ENCODE peak calls at places on chromosomes 7 and 10, in seven cellular contexts. C, D, R, X, Q, H and O are unnamed samples.
A peak's percentile ranks its signal among the peaks of the same experiment; 100 is the strongest.

GRCh38 chr10:95287281-95287680 is 3.5 kb downstream of the PDLIM1 start:
- DNase-seq in C (no peak), D (no peak), R (no peak), X (no peak), Q (no peak), H (no peak), O (no peak)

GRCh38 chr7:1312098-1313070 is 79.7 kb downstream of the UNCX start:
- DNase-seq in C (no peak), D (no peak), R (no peak), X (no peak), Q (no peak), H (no peak), O (no peak)

GRCh38 chr10:96230527-96230926 is 40.8 kb downstream of the BLNK start:
- DNase-seq in C (no peak), D (no peak), R (no peak), X (no peak), Q (no peak), H (no peak), O (no peak)

GRCh38 chr10:122655524-122656307 is 43.9 kb downstream of the C10orf120 start:
- DNase-seq in C (no peak), D (no peak), R (no peak), X (no peak), Q (no peak), H (no peak), O (no peak)

GRCh38 chr10:80204193-80204714 is 1.1 kb downstream of the ANXA11 start:
- DNase-seq in C (peak; percentile 79), D (peak; percentile 82), R (no peak), X (peak; percentile 70), Q (no peak), H (peak; percentile 74), O (peak; percentile 27)

GRCh38 chr7:50202052-50202555 is 102.4 kb upstream of the IKZF1 start:
- DNase-seq in C (no peak), D (no peak), R (no peak), X (no peak), Q (no peak), H (no peak), O (no peak)

GRCh38 chr7:107068156-107068555 is 23.7 kb downstream of the PRKAR2B start:
- DNase-seq in C (no peak), D (no peak), R (no peak), X (no peak), Q (no peak), H (no peak), O (peak; percentile 60)

GRCh38 chr10:125757742-125758141 is 17.9 kb downstream of the MMP21 start:
- DNase-seq in C (no peak), D (no peak), R (no peak), X (no peak), Q (no peak), H (no peak), O (no peak)

GRCh38 chr7:15326044-15326644 is 235.7 kb downstream of the AGMO start:
- DNase-seq in C (peak; percentile 43), D (peak; percentile 59), R (peak; percentile 32), X (peak; percentile 34), Q (peak; percentile 34), H (peak; percentile 61), O (peak; percentile 1)

GRCh38 chr10:70649526-70649925 is 22.8 kb upstream of the ADAMTS14 start:
- DNase-seq in C (no peak), D (peak; percentile 99), R (no peak), X (no peak), Q (no peak), H (no peak), O (no peak)

GRCh38 chr10:124315599-124316270 is 103.0 kb downstream of the OAT start:
- DNase-seq in C (no peak), D (no peak), R (no peak), X (no peak), Q (no peak), H (no peak), O (no peak)

GRCh38 chr7:139738101-139738489 is 39.7 kb downstream of the HIPK2 start:
- DNase-seq in C (no peak), D (no peak), R (no peak), X (peak; percentile 33), Q (no peak), H (no peak), O (no peak)

GRCh38 chr10:93436577-93436976 is 45.6 kb downstream of the MYOF start:
- DNase-seq in C (no peak), D (peak; percentile 76), R (no peak), X (peak; percentile 77), Q (no peak), H (peak; percentile 20), O (no peak)

GRCh38 chr7:87092568-87093091 is 33.2 kb upstream of the ELAPOR2 start:
- DNase-seq in C (no peak), D (no peak), R (no peak), X (no peak), Q (no peak), H (no peak), O (no peak)

GRCh38 chr7:94602181-94602580 is 53.8 kb downstream of the SGCE start:
- DNase-seq in C (no peak), D (no peak), R (no peak), X (no peak), Q (no peak), H (no peak), O (no peak)

GRCh38 chr10:20059084-20059835 is 243.0 kb downstream of the PLXDC2 start:
- DNase-seq in C (no peak), D (no peak), R (no peak), X (no peak), Q (no peak), H (no peak), O (no peak)

GRCh38 chr10:13311177-13311575 is 11.3 kb upstream of the PHYH start:
- DNase-seq in C (no peak), D (no peak), R (no peak), X (no peak), Q (no peak), H (no peak), O (no peak)

GRCh38 chr10:20406607-20407188 is 490.4 kb downstream of the NEBL start:
- DNase-seq in C (no peak), D (no peak), R (no peak), X (no peak), Q (no peak), H (no peak), O (no peak)

GRCh38 chr10:35387768-35388167 is 51.5 kb downstream of the CCNY start:
- DNase-seq in C (no peak), D (peak; percentile 100), R (no peak), X (no peak), Q (no peak), H (no peak), O (no peak)

GRCh38 chr7:46685051-46685450 is 764.0 kb upstream of the IGFBP3 start:
- DNase-seq in C (no peak), D (peak; percentile 35), R (no peak), X (no peak), Q (no peak), H (peak; percentile 23), O (peak; percentile 8)

GRCh38 chr10:100811752-100812750 is 66.7 kb downstream of the PAX2 start:
- DNase-seq in C (no peak), D (no peak), R (no peak), X (no peak), Q (no peak), H (no peak), O (no peak)

GRCh38 chr10:86082556-86082955 is 284.0 kb downstream of the GRID1 start:
- DNase-seq in C (no peak), D (no peak), R (no peak), X (no peak), Q (no peak), H (no peak), O (no peak)

GRCh38 chr7:25098096-25099046 is 26.7 kb downstream of the CYCS start:
- DNase-seq in C (peak; percentile 83), D (peak; percentile 76), R (peak; percentile 80), X (peak; percentile 81), Q (peak; percentile 70), H (peak; percentile 83), O (peak; percentile 83)

GRCh38 chr7:618539-619355 is 99.1 kb upstream of the PDGFA start:
- DNase-seq in C (no peak), D (no peak), R (no peak), X (peak; percentile 55), Q (no peak), H (no peak), O (no peak)

GRCh38 chr10:122348512-122348911 is 26.0 kb upstream of the PLEKHA1 start:
- DNase-seq in C (peak; percentile 86), D (peak; percentile 48), R (no peak), X (no peak), Q (no peak), H (no peak), O (peak; percentile 91)

GRCh38 chr7:79293655-79294142 is 159.8 kb downstream of the MAGI2 start:
- DNase-seq in C (no peak), D (peak; percentile 96), R (no peak), X (peak; percentile 52), Q (no peak), H (no peak), O (no peak)

GRCh38 chr7:116495737-116496136 is 3.8 kb upstream of the CAV2 start:
- DNase-seq in C (no peak), D (peak; percentile 60), R (no peak), X (no peak), Q (no peak), H (no peak), O (no peak)
- TF ChIP-seq EZH2phosphoT487 in C (no peak), D (no peak), R (no peak), X (no peak), Q (no peak), H (no peak), O (no peak)

GRCh38 chr10:16717617-16718395 is 99.4 kb downstream of the RSU1 start:
- DNase-seq in C (no peak), D (no peak), R (no peak), X (no peak), Q (no peak), H (no peak), O (no peak)
- H3K27ac ChIP-seq in C (no peak overlapping the region), D (no peak overlapping the region), R (no peak overlapping the region), X (no peak overlapping the region), Q (no peak overlapping the region), H (no peak overlapping the region), O (no peak overlapping the region)

DNA sequence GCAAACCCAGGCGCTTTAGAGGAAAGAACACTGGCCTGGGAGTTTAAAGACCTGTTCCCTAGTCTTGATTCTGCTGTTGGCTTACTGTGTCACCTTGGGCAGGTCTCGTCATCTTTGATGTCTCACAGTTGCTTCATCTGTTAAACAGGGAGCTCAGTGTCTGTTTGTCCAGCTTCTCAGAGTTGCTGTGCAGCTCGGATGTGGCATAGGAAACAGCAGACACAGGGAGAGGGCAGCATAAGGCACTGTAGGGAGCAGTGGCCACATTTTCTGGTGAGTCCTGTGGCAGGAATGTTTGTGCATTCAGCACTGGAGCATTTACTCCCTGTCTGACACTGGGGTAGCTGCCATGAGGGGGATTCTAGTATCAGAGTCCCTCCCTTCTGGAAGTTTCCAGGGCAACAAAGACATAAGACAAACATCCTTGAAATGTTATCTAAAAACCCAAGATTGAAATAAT is 2.0 kb downstream of the REPIN1 start:
- DNase-seq in C (peak; percentile 1), D (peak; percentile 19), R (no peak), X (no peak), Q (no peak), H (no peak), O (no peak)
- TF ChIP-seq CTCF in C (no peak), D (no peak), R (no peak), X (no peak), Q (no peak), H (no peak), O (no peak)

DNA sequence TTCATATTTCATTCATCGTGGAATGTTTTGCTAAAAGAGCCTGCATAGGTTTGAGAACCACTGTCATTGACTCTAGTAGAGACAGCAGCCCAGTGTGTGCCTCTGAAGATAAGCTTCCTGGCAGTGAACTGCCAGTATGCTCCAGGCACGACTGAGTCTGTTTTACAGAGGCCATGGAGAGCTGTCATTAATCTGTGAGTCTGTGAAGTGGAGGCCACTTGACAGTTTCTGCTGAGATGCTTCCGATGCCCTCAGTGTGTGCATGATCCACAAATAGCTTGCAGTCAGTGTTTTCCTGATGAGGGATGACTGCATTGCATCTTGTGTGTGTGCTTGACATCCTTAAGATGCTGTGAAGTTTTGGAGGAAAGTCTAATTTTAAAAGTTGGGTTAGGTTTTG is 162.2 kb downstream of the PFKFB3 start:
- DNase-seq in C (peak; percentile 7), D (no peak), R (no peak), X (no peak), Q (no peak), H (no peak), O (no peak)
- TF ChIP-seq EZH2phosphoT487 in C (no peak), D (no peak), R (no peak), X (no peak), Q (no peak), H (no peak), O (no peak)